ENCODE peak calls at places on chromosome 7, in nine cellular contexts. J is GM23338, U is fibroblast of lung, T is IMR-90, Q is neuronal stem cell, D is astrocyte, O is keratinocyte, H is trophoblast cell, X is neural progenitor cell. B is an unnamed sample.

GRCh38 chr7:30206466-30206865 is 71.7 kb downstream of the MTURN start:
- DNase-seq in Q (peak; percentile 6), H (peak; percentile 21), J (peak; percentile 10), X (peak; percentile 38), O (peak; percentile 41), T (peak; percentile 13), U (peak; percentile 83), D (peak; percentile 76), B (peak; percentile 79)

GRCh38 chr7:118202056-118202455 is 18.1 kb downstream of the LSM8 start:
- DNase-seq in T (no peak), J (no peak), Q (no peak), D (no peak), H (no peak), X (no peak), O (no peak), U (peak; percentile 4), B (no peak)

GRCh38 chr7:87151701-87152111 is 547 bp upstream of the DMTF1 start:
- DNase-seq in U (no peak), O (no peak), H (no peak), Q (no peak), J (no peak), D (no peak), X (no peak), T (no peak), B (no peak)

GRCh38 chr7:158816271-158816670 is 13.0 kb downstream of the ESYT2 start:
- DNase-seq in U (no peak), D (no peak), J (no peak), T (no peak), H (peak; percentile 84), Q (no peak), O (no peak), X (no peak), B (peak; percentile 70)

GRCh38 chr7:131197920-131198610 is 129.6 kb upstream of the MKLN1 start:
- DNase-seq in D (peak; percentile 77), O (no peak), H (peak; percentile 44), J (no peak), X (no peak), Q (no peak), T (peak; percentile 44), U (peak; percentile 82), B (peak; percentile 59)

GRCh38 chr7:78437118-78437517 is 638.5 kb downstream of the PHTF2 start:
- DNase-seq in Q (no peak), X (no peak), J (no peak), U (peak; percentile 71), T (peak; percentile 78), D (peak; percentile 60), H (peak; percentile 7), O (no peak), B (no peak)

GRCh38 chr7:37982423-37982822 is 62.0 kb downstream of the EPDR1 start:
- DNase-seq in D (peak; percentile 59), Q (no peak), U (peak; percentile 64), X (no peak), O (no peak), J (no peak), H (no peak), T (no peak), B (no peak)

GRCh38 chr7:91836065-91836368 is 44.5 kb downstream of the MTERF1 start:
- DNase-seq in U (peak; percentile 58), T (peak; percentile 81), Q (no peak), X (no peak), H (no peak), J (peak; percentile 14), D (peak; percentile 33), O (no peak), B (no peak)

GRCh38 chr7:26567263-26567662 is 275.6 kb downstream of the SNX10 start:
- DNase-seq in T (no peak), J (peak; percentile 35), U (no peak), D (no peak), H (no peak), O (no peak), X (no peak), Q (no peak), B (no peak)

GRCh38 chr7:101200862-101201599 is at the start of gene MOGAT3:
- DNase-seq in H (no peak), O (no peak), J (peak; percentile 68), Q (no peak), T (no peak), U (no peak), D (no peak), X (no peak), B (no peak)

DNA sequence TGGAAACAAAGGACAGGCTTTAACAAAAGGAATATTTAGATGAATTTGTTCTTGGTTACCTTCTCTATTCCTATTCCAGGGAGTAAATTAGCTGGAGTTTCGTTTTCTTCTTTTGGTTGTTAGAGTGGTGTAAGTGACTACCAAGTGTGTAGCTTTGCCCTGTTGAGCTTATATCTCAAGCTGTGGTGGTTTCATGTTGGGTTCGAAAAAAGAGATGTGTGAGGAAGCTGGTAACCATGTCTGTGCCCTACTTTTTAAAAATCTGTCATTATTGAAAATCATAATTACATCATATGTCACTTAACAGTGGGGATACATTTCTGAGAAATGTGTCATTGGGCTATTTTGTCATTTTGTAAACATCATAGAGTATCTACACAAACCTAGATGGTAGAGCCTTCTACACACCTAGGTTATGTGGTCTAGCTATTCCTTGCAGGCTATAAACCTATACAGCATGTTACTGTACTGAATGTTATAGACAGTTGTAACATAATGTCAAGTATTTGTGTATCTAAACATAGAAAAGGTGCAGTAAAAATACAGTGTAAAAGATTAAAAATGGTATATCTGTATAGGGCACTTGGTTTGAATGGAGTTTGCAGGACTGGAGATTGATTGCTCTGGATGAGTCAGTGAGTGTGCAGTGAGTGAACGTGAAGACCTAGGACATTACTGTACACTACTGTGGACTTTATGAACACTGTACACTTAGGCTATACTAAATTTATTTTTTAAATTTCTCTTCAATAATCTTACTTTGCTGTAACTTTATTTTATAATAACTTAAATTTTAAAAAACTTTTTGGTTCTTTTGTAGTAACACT is 90.4 kb downstream of the SEPTIN7 start:
- DNase-seq in U (no peak), O (no peak), J (no peak), D (no peak), H (no peak), X (no peak), T (no peak), Q (no peak), B (no peak)
- H3K27me3 ChIP-seq in U (no peaks in the 10 kb centered on the region), O (no peaks in the 10 kb centered on the region), J (no peaks in the 10 kb centered on the region), D (no peaks in the 10 kb centered on the region), H (no peaks in the 10 kb centered on the region), X (no peaks in the 10 kb centered on the region), T (no peaks in the 10 kb centered on the region), Q (no peaks in the 10 kb centered on the region), B (no peaks in the 10 kb centered on the region)

GRCh38 chr7:112779667-112780066 is 10.5 kb downstream of the TMEM168 start:
- DNase-seq in Q (no peak), U (no peak), X (no peak), O (no peak), J (no peak), D (no peak), T (peak; percentile 65), H (no peak), B (no peak)

GRCh38 chr7:112781110-112781509 is 9.1 kb downstream of the TMEM168 start:
- DNase-seq in D (no peak), T (no peak), O (no peak), U (no peak), X (no peak), Q (no peak), J (no peak), H (no peak), B (no peak)

GRCh38 chr7:112781558-112781957 is 8.6 kb downstream of the TMEM168 start:
- DNase-seq in T (no peak), U (no peak), D (no peak), H (no peak), J (no peak), Q (no peak), X (no peak), O (no peak), B (no peak)

GRCh38 chr7:112777406-112777805 is 12.8 kb downstream of the TMEM168 start:
- DNase-seq in O (no peak), D (no peak), X (no peak), Q (no peak), J (no peak), H (no peak), T (no peak), U (no peak), B (no peak)

GRCh38 chr7:112782498-112782897 is 7.7 kb downstream of the TMEM168 start:
- DNase-seq in X (no peak), O (no peak), J (no peak), Q (no peak), U (no peak), T (no peak), D (no peak), H (no peak), B (no peak)
- H2AFZ ChIP-seq in X (no peak overlapping the region), O (no peak overlapping the region), J (no peak overlapping the region), Q (no peak overlapping the region), U (no peak overlapping the region), T (no peak overlapping the region), D (no peak overlapping the region), H (no peak overlapping the region), B (no peak overlapping the region)

GRCh38 chr7:157577796-157578339 is 241.1 kb downstream of the DNAJB6 start:
- DNase-seq in Q (no peak), X (no peak), O (no peak), T (no peak), J (no peak), U (no peak), D (no peak), H (no peak), B (no peak)

GRCh38 chr7:157580324-157580723 is 243.5 kb downstream of the DNAJB6 start:
- DNase-seq in H (no peak), J (no peak), D (no peak), O (no peak), X (no peak), U (no peak), T (no peak), Q (no peak), B (no peak)

GRCh38 chr7:157577061-157577460 is 240.3 kb downstream of the DNAJB6 start:
- DNase-seq in J (no peak), O (no peak), D (no peak), X (no peak), U (no peak), T (no peak), H (no peak), Q (no peak), B (no peak)

GRCh38 chr7:157581740-157582139 is 244.9 kb downstream of the DNAJB6 start:
- DNase-seq in D (no peak), X (no peak), T (no peak), H (no peak), O (no peak), Q (no peak), U (no peak), J (no peak), B (no peak)

DNA sequence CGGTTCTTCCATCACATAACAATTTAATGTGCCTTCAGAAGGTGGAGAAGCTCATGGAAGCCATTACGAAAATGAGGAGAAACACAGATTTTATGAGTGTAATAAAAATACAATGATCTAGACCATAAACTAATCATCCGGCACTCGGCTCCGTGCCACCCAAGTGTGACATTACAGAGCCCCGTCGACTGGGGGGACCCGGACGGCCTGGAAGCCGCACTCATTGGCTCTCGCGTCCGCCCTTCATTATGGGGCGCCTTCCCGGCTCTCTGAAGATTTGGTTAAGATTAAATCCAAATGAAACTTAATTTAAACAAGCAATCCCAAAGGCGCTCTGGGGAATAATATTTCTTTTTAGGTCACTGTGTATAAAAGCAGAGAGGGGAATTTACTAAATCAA is 242.6 kb downstream of the DNAJB6 start:
- DNase-seq in X (no peak), J (no peak), H (no peak), T (no peak), Q (no peak), O (no peak), U (no peak), D (no peak), B (no peak)
- H3K27me3 ChIP-seq in X (peaks cover 83% of the 10 kb centered on the region), J (no peaks in the 10 kb centered on the region), H (no peaks in the 10 kb centered on the region), T (no peaks in the 10 kb centered on the region), Q (no peaks in the 10 kb centered on the region), O (no peaks in the 10 kb centered on the region), U (no peaks in the 10 kb centered on the region), D (no peaks in the 10 kb centered on the region), B (peaks cover 95% of the 10 kb centered on the region)

GRCh38 chr7:4878336-4879335 is 4.9 kb downstream of the RADIL start:
- DNase-seq in Q (no peak), O (no peak), D (peak; percentile 37), T (no peak), U (peak; percentile 56), J (no peak), H (peak; percentile 42), X (no peak), B (no peak)
- H2AFZ ChIP-seq in Q (no peak overlapping the region), O (no peak overlapping the region), D (no peak overlapping the region), T (no peak overlapping the region), U (no peak overlapping the region), J (no peak overlapping the region), H (no peak overlapping the region), X (no peak overlapping the region), B (no peak overlapping the region)